ENCODE peak calls at places on chromosomes 11 and 22, in seven cellular contexts. V is HepG2, N is HCT116, C is GM12878, K is H1, D is K562, T is SK-N-SH. I is an unnamed sample.

GRCh38 chr22:30421695-30422480 is 3.7 kb upstream of the MTFP1 start:
- DNase-seq in V (peak), N (no peak), C (no peak), K (no peak), D (peak), T (no peak), I (no peak)

GRCh38 chr11:75673977-75674582 is 5.2 kb upstream of the MAP6 start:
- DNase-seq in V (peak), N (peak), C (no peak), K (no peak), D (peak), T (no peak), I (no peak)

GRCh38 chr11:119787074-119787461 is 58.1 kb upstream of the NECTIN1 start:
- DNase-seq in V (no peak), N (no peak), C (no peak), K (no peak), D (no peak), T (no peak), I (no peak)

GRCh38 chr22:31079095-31079642 is 1.9 kb upstream of the SMTN start:
- DNase-seq in V (peak), N (no peak), C (no peak), K (no peak), D (no peak), T (peak), I (peak)

GRCh38 chr11:4008116-4008515 is 86.5 kb upstream of the RRM1 start:
- DNase-seq in V (no peak), N (no peak), C (no peak), K (no peak), D (no peak), T (no peak), I (no peak)

GRCh38 chr11:117932426-117932825 is 3.2 kb upstream of the TMPRSS13 start:
- DNase-seq in V (no peak), N (no peak), C (no peak), K (no peak), D (no peak), T (no peak), I (no peak)

GRCh38 chr11:69383372-69383771 is 89.4 kb downstream of the MYEOV start:
- DNase-seq in V (no peak), N (no peak), C (no peak), K (no peak), D (no peak), T (peak), I (no peak)

GRCh38 chr11:6404341-6405038 is 14.2 kb downstream of the SMPD1 start:
- DNase-seq in V (no peak), N (no peak), C (no peak), K (no peak), D (no peak), T (no peak), I (no peak)

GRCh38 chr11:16185042-16185441 is 171.3 kb downstream of the SOX6 start:
- DNase-seq in V (no peak), N (no peak), C (no peak), K (no peak), D (no peak), T (no peak), I (no peak)

GRCh38 chr11:68039526-68040086 is 781 bp downstream of the TCIRG1 start:
- DNase-seq in V (peak), N (no peak), C (no peak), K (no peak), D (peak), T (peak), I (no peak)

GRCh38 chr11:119741369-119742262 is 12.6 kb upstream of the NECTIN1 start:
- DNase-seq in V (peak), N (no peak), C (no peak), K (no peak), D (peak), T (no peak), I (no peak)

GRCh38 chr11:113261709-113262475 is 52.5 kb upstream of the TTC12 start:
- DNase-seq in V (no peak), N (no peak), C (no peak), K (no peak), D (no peak), T (no peak), I (no peak)

DNA sequence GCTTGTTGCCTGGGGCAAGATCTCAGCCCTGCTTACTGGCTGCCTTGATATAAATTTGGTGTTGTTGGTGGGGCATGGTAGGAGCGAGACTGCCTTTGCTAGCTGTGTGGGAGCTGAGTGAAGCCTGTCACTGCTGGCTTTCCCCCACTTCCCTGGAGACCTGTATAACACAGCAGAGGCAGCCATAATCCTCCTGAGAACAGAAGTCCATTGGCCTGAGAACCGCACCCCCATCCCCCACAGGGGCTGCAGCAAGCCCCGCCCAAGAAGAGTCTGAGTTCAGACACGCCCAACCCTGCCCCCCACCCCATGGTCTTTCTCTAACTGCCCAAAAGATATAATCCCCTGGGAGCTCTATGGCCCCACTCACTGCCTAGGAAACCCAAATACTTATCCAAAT is 39.2 kb upstream of the ARHGAP42 start:
- DNase-seq in V (no peak), N (no peak), C (no peak), K (no peak), D (no peak), T (no peak), I (no peak)
- TF ChIP-seq JUND in V (no peak), N (no peak), C (no peak), K (no peak), D (no peak), T (no peak), I (no peak)

GRCh38 chr22:26325641-26326040 is 103.4 kb upstream of the ASPHD2 start:
- DNase-seq in V (no peak), N (no peak), C (no peak), K (no peak), D (no peak), T (no peak), I (no peak)

GRCh38 chr22:26323013-26323412 is 106.0 kb upstream of the ASPHD2 start:
- DNase-seq in V (no peak), N (no peak), C (no peak), K (no peak), D (no peak), T (no peak), I (no peak)

GRCh38 chr22:26326803-26327202 is 102.3 kb upstream of the ASPHD2 start:
- DNase-seq in V (no peak), N (no peak), C (no peak), K (no peak), D (no peak), T (no peak), I (no peak)

GRCh38 chr22:26322179-26322905 is 106.7 kb upstream of the ASPHD2 start:
- DNase-seq in V (no peak), N (peak), C (no peak), K (peak), D (no peak), T (no peak), I (no peak)

GRCh38 chr22:26324150-26324549 is 104.9 kb upstream of the ASPHD2 start:
- DNase-seq in V (no peak), N (no peak), C (no peak), K (no peak), D (no peak), T (no peak), I (no peak)
- TF ChIP-seq JUND in V (no peak), N (no peak), C (no peak), K (no peak), D (no peak), T (no peak), I (no peak)

GRCh38 chr11:65473275-65473860 is 25.5 kb upstream of the MALAT1 start:
- DNase-seq in V (no peak), N (no peak), C (no peak), K (no peak), D (no peak), T (no peak), I (peak)

GRCh38 chr11:65470433-65470832 is 28.4 kb upstream of the MALAT1 start:
- DNase-seq in V (no peak), N (no peak), C (no peak), K (no peak), D (no peak), T (no peak), I (no peak)

GRCh38 chr11:65471410-65471762 is 27.5 kb upstream of the MALAT1 start:
- DNase-seq in V (peak), N (no peak), C (no peak), K (no peak), D (peak), T (peak), I (peak)

DNA sequence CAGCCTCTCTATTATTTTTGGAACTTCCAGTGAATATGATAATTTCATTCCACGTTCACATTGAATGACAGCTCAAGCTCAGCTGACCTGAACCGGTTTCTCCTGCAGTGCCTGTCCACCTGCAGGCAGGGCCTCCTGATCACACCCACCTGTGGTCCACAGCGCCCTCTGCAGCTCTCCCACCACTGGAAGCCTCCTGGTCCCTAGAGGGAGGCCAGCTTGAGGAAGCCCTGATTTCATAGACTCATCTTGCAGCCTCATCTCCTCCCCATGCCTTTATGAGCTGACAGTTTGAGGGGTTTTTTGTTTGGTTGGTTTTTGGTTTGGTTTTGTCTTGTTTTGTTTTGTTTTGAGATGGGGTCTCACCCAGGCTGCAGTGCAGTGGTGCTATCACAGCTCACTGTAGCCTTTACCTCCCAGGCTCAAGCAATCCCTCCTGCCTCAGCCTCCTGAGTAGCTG is 29.9 kb upstream of the MALAT1 start:
- DNase-seq in V (peak), N (peak), C (no peak), K (no peak), D (peak), T (peak), I (peak)
- TF ChIP-seq JUND in V (no peak), N (no peak), C (no peak), K (no peak), D (peak), T (no peak), I (no peak)

GRCh38 chr11:124415356-124415923 is 9.2 kb downstream of the OR8B4 start:
- DNase-seq in V (peak), N (peak), C (no peak), K (no peak), D (peak), T (no peak), I (peak)
- TF ChIP-seq JUND in V (no peak), N (no peak), C (no peak), K (no peak), D (no peak), T (no peak), I (no peak)